ENCODE peak calls at places on chromosome 19, in seven cellular contexts. One of them, this sample, is unnamed.
A peak's percentile ranks its signal among the peaks of the same experiment; 100 is the strongest.

GRCh38 chr19:35509018-35509652 is 4.3 kb downstream of the DMKN start:
- DNase-seq in stomach: peak; percentile 71
- DNase-seq in CD4-positive, alpha-beta memory T cell: peak; percentile 31
- DNase-seq in neural progenitor cell: peak; percentile 62
- DNase-seq in GM23338: peak; percentile 78
- DNase-seq in CD8-positive, alpha-beta memory T cell: peak; percentile 28
- DNase-seq in dorsolateral prefrontal cortex: no peak
- DNase-seq in this sample: peak; percentile 11

GRCh38 chr19:53903055-53903680 is 5.9 kb upstream of the CACNG7 start:
- DNase-seq in CD8-positive, alpha-beta memory T cell: peak; percentile 48
- DNase-seq in CD4-positive, alpha-beta memory T cell: peak; percentile 57
- DNase-seq in neural progenitor cell: peak; percentile 92
- DNase-seq in stomach: no peak
- DNase-seq in GM23338: peak; percentile 97
- DNase-seq in dorsolateral prefrontal cortex: no peak
- DNase-seq in this sample: no peak

GRCh38 chr19:33435706-33436359 is 62.3 kb downstream of the CEBPG start:
- DNase-seq in CD8-positive, alpha-beta memory T cell: no peak
- DNase-seq in GM23338: no peak
- DNase-seq in stomach: no peak
- DNase-seq in neural progenitor cell: no peak
- DNase-seq in dorsolateral prefrontal cortex: no peak
- DNase-seq in CD4-positive, alpha-beta memory T cell: no peak
- DNase-seq in this sample: no peak

GRCh38 chr19:1893791-1894190 is 8.5 kb upstream of the ABHD17A start:
- DNase-seq in stomach: no peak
- DNase-seq in GM23338: peak; percentile 60
- DNase-seq in neural progenitor cell: peak; percentile 31
- DNase-seq in CD8-positive, alpha-beta memory T cell: no peak
- DNase-seq in dorsolateral prefrontal cortex: no peak
- DNase-seq in CD4-positive, alpha-beta memory T cell: no peak
- DNase-seq in this sample: no peak

GRCh38 chr19:37389234-37389633 is 18.3 kb downstream of the ZNF527 start:
- DNase-seq in neural progenitor cell: no peak
- DNase-seq in GM23338: no peak
- DNase-seq in dorsolateral prefrontal cortex: no peak
- DNase-seq in stomach: no peak
- DNase-seq in CD8-positive, alpha-beta memory T cell: no peak
- DNase-seq in CD4-positive, alpha-beta memory T cell: no peak
- DNase-seq in this sample: no peak

GRCh38 chr19:2537544-2537943 is 61.6 kb downstream of the GADD45B start:
- DNase-seq in CD4-positive, alpha-beta memory T cell: no peak
- DNase-seq in stomach: no peak
- DNase-seq in dorsolateral prefrontal cortex: no peak
- DNase-seq in CD8-positive, alpha-beta memory T cell: no peak
- DNase-seq in GM23338: no peak
- DNase-seq in neural progenitor cell: no peak
- DNase-seq in this sample: no peak

GRCh38 chr19:41696402-41697197 is 8.5 kb upstream of the CEACAM7 start:
- DNase-seq in dorsolateral prefrontal cortex: no peak
- DNase-seq in GM23338: peak; percentile 60
- DNase-seq in stomach: peak; percentile 24
- DNase-seq in CD8-positive, alpha-beta memory T cell: no peak
- DNase-seq in CD4-positive, alpha-beta memory T cell: no peak
- DNase-seq in neural progenitor cell: no peak
- DNase-seq in this sample: peak; percentile 5

GRCh38 chr19:1526979-1527649 is 3.2 kb downstream of the PLK5 start:
- DNase-seq in stomach: no peak
- DNase-seq in neural progenitor cell: no peak
- DNase-seq in CD4-positive, alpha-beta memory T cell: no peak
- DNase-seq in dorsolateral prefrontal cortex: no peak
- DNase-seq in CD8-positive, alpha-beta memory T cell: no peak
- DNase-seq in GM23338: no peak
- DNase-seq in this sample: no peak

GRCh38 chr19:5801796-5802616 is 2.9 kb upstream of the NRTN start:
- DNase-seq in dorsolateral prefrontal cortex: no peak
- DNase-seq in GM23338: peak; percentile 97
- DNase-seq in CD4-positive, alpha-beta memory T cell: no peak
- DNase-seq in CD8-positive, alpha-beta memory T cell: no peak
- DNase-seq in stomach: no peak
- DNase-seq in neural progenitor cell: peak; percentile 91
- DNase-seq in this sample: no peak

GRCh38 chr19:29690842-29691241 is 24.2 kb downstream of the C19orf12 start:
- DNase-seq in CD4-positive, alpha-beta memory T cell: peak; percentile 67
- DNase-seq in GM23338: peak; percentile 83
- DNase-seq in CD8-positive, alpha-beta memory T cell: peak; percentile 64
- DNase-seq in neural progenitor cell: peak; percentile 37
- DNase-seq in stomach: no peak
- DNase-seq in dorsolateral prefrontal cortex: no peak
- DNase-seq in this sample: peak; percentile 69

GRCh38 chr19:39963860-39964259 is 7.1 kb upstream of the PSMC4 start:
- DNase-seq in GM23338: no peak
- DNase-seq in dorsolateral prefrontal cortex: no peak
- DNase-seq in neural progenitor cell: no peak
- DNase-seq in stomach: peak; percentile 20
- DNase-seq in CD4-positive, alpha-beta memory T cell: no peak
- DNase-seq in CD8-positive, alpha-beta memory T cell: no peak
- DNase-seq in this sample: no peak

GRCh38 chr19:38090561-38090960 is 133.5 kb downstream of the DPF1 start:
- DNase-seq in stomach: no peak
- DNase-seq in neural progenitor cell: no peak
- DNase-seq in GM23338: no peak
- DNase-seq in CD4-positive, alpha-beta memory T cell: no peak
- DNase-seq in CD8-positive, alpha-beta memory T cell: no peak
- DNase-seq in dorsolateral prefrontal cortex: peak; percentile 52
- DNase-seq in this sample: no peak

GRCh38 chr19:776549-776948 is 20.7 kb upstream of the PTBP1 start:
- DNase-seq in dorsolateral prefrontal cortex: no peak
- DNase-seq in GM23338: no peak
- DNase-seq in CD4-positive, alpha-beta memory T cell: no peak
- DNase-seq in neural progenitor cell: no peak
- DNase-seq in stomach: no peak
- DNase-seq in CD8-positive, alpha-beta memory T cell: no peak
- DNase-seq in this sample: no peak

GRCh38 chr19:12864721-12865715 is 16.2 kb downstream of the DNASE2 start:
- DNase-seq in CD4-positive, alpha-beta memory T cell: no peak
- DNase-seq in stomach: peak; percentile 55
- DNase-seq in neural progenitor cell: no peak
- DNase-seq in dorsolateral prefrontal cortex: no peak
- DNase-seq in GM23338: no peak
- DNase-seq in CD8-positive, alpha-beta memory T cell: no peak
- DNase-seq in this sample: no peak

GRCh38 chr19:6712692-6713670 is 7.5 kb downstream of the C3 start:
- DNase-seq in GM23338: no peak
- DNase-seq in stomach: no peak
- DNase-seq in dorsolateral prefrontal cortex: no peak
- DNase-seq in CD8-positive, alpha-beta memory T cell: no peak
- DNase-seq in neural progenitor cell: no peak
- DNase-seq in CD4-positive, alpha-beta memory T cell: no peak
- DNase-seq in this sample: no peak

GRCh38 chr19:13270514-13271105 is 120.4 kb downstream of the IER2 start:
- DNase-seq in neural progenitor cell: no peak
- DNase-seq in stomach: no peak
- DNase-seq in GM23338: no peak
- DNase-seq in dorsolateral prefrontal cortex: no peak
- DNase-seq in CD4-positive, alpha-beta memory T cell: no peak
- DNase-seq in CD8-positive, alpha-beta memory T cell: no peak
- DNase-seq in this sample: no peak

GRCh38 chr19:6740589-6741348 is 1.3 kb downstream of the TRIP10 start:
- DNase-seq in GM23338: peak; percentile 86
- DNase-seq in stomach: peak; percentile 45
- DNase-seq in CD4-positive, alpha-beta memory T cell: no peak
- DNase-seq in dorsolateral prefrontal cortex: no peak
- DNase-seq in neural progenitor cell: peak; percentile 89
- DNase-seq in CD8-positive, alpha-beta memory T cell: no peak
- DNase-seq in this sample: no peak

GRCh38 chr19:48290341-48290922 is 20.6 kb downstream of the ZNF114 start:
- DNase-seq in CD4-positive, alpha-beta memory T cell: no peak
- DNase-seq in GM23338: peak; percentile 90
- DNase-seq in stomach: no peak
- DNase-seq in dorsolateral prefrontal cortex: no peak
- DNase-seq in neural progenitor cell: peak; percentile 80
- DNase-seq in CD8-positive, alpha-beta memory T cell: no peak
- DNase-seq in this sample: no peak

GRCh38 chr19:17441241-17442135 is 7.0 kb downstream of the TMEM221 start:
- DNase-seq in stomach: no peak
- DNase-seq in dorsolateral prefrontal cortex: no peak
- DNase-seq in GM23338: peak; percentile 75
- DNase-seq in neural progenitor cell: peak; percentile 56
- DNase-seq in CD4-positive, alpha-beta memory T cell: no peak
- DNase-seq in CD8-positive, alpha-beta memory T cell: peak; percentile 35
- DNase-seq in this sample: peak; percentile 26

GRCh38 chr19:43624933-43625332 is 5.5 kb upstream of the ZNF428 start:
- DNase-seq in neural progenitor cell: peak; percentile 86
- DNase-seq in dorsolateral prefrontal cortex: no peak
- DNase-seq in CD4-positive, alpha-beta memory T cell: peak; percentile 82
- DNase-seq in CD8-positive, alpha-beta memory T cell: peak; percentile 77
- DNase-seq in GM23338: peak; percentile 97
- DNase-seq in stomach: peak; percentile 70
- DNase-seq in this sample: peak; percentile 77

GRCh38 chr19:58181902-58182576 is 822 bp upstream of the ZNF274 start:
- DNase-seq in GM23338: peak; percentile 82
- DNase-seq in neural progenitor cell: peak; percentile 47
- DNase-seq in CD4-positive, alpha-beta memory T cell: peak; percentile 45
- DNase-seq in dorsolateral prefrontal cortex: no peak
- DNase-seq in stomach: peak; percentile 27
- DNase-seq in CD8-positive, alpha-beta memory T cell: peak; percentile 52
- DNase-seq in this sample: peak; percentile 74

GRCh38 chr19:7637374-7638256 is 705 bp downstream of the STXBP2 start:
- DNase-seq in dorsolateral prefrontal cortex: no peak
- DNase-seq in neural progenitor cell: peak; percentile 36
- DNase-seq in CD4-positive, alpha-beta memory T cell: peak; percentile 23
- DNase-seq in stomach: peak; percentile 73
- DNase-seq in CD8-positive, alpha-beta memory T cell: no peak
- DNase-seq in GM23338: no peak
- DNase-seq in this sample: no peak

GRCh38 chr19:2791876-2792275 is 6.6 kb downstream of the THOP1 start:
- DNase-seq in CD8-positive, alpha-beta memory T cell: no peak
- DNase-seq in neural progenitor cell: no peak
- DNase-seq in dorsolateral prefrontal cortex: no peak
- DNase-seq in stomach: no peak
- DNase-seq in CD4-positive, alpha-beta memory T cell: no peak
- DNase-seq in GM23338: no peak
- DNase-seq in this sample: no peak

GRCh38 chr19:50932690-50933083 is 20.2 kb downstream of the KLK5 start:
- DNase-seq in CD4-positive, alpha-beta memory T cell: no peak
- DNase-seq in GM23338: no peak
- DNase-seq in stomach: no peak
- DNase-seq in CD8-positive, alpha-beta memory T cell: no peak
- DNase-seq in neural progenitor cell: no peak
- DNase-seq in dorsolateral prefrontal cortex: no peak
- DNase-seq in this sample: no peak
- H3K27ac ChIP-seq in CD4-positive, alpha-beta memory T cell: no peak overlapping the region
- H3K27ac ChIP-seq in GM23338: no peak overlapping the region
- H3K27ac ChIP-seq in stomach: no peak overlapping the region
- H3K27ac ChIP-seq in CD8-positive, alpha-beta memory T cell: no peak overlapping the region
- H3K27ac ChIP-seq in neural progenitor cell: no peak overlapping the region
- H3K27ac ChIP-seq in dorsolateral prefrontal cortex: no peak overlapping the region
- H3K27ac ChIP-seq in this sample: no peak overlapping the region

GRCh38 chr19:19343016-19343362 is 22.4 kb downstream of the MAU2 start:
- DNase-seq in GM23338: no peak
- DNase-seq in neural progenitor cell: no peak
- DNase-seq in dorsolateral prefrontal cortex: no peak
- DNase-seq in stomach: no peak
- DNase-seq in CD8-positive, alpha-beta memory T cell: no peak
- DNase-seq in CD4-positive, alpha-beta memory T cell: no peak
- DNase-seq in this sample: no peak

GRCh38 chr19:19347401-19347800 is 26.8 kb downstream of the MAU2 start:
- DNase-seq in dorsolateral prefrontal cortex: no peak
- DNase-seq in GM23338: no peak
- DNase-seq in CD8-positive, alpha-beta memory T cell: no peak
- DNase-seq in neural progenitor cell: no peak
- DNase-seq in stomach: no peak
- DNase-seq in CD4-positive, alpha-beta memory T cell: no peak
- DNase-seq in this sample: no peak

GRCh38 chr19:19345970-19346369 is 25.3 kb downstream of the MAU2 start:
- DNase-seq in GM23338: no peak
- DNase-seq in CD4-positive, alpha-beta memory T cell: no peak
- DNase-seq in neural progenitor cell: no peak
- DNase-seq in CD8-positive, alpha-beta memory T cell: no peak
- DNase-seq in stomach: no peak
- DNase-seq in dorsolateral prefrontal cortex: no peak
- DNase-seq in this sample: no peak

GRCh38 chr19:19343762-19344161 is 23.1 kb downstream of the MAU2 start:
- DNase-seq in CD8-positive, alpha-beta memory T cell: no peak
- DNase-seq in CD4-positive, alpha-beta memory T cell: no peak
- DNase-seq in stomach: no peak
- DNase-seq in GM23338: no peak
- DNase-seq in neural progenitor cell: no peak
- DNase-seq in dorsolateral prefrontal cortex: no peak
- DNase-seq in this sample: no peak

DNA sequence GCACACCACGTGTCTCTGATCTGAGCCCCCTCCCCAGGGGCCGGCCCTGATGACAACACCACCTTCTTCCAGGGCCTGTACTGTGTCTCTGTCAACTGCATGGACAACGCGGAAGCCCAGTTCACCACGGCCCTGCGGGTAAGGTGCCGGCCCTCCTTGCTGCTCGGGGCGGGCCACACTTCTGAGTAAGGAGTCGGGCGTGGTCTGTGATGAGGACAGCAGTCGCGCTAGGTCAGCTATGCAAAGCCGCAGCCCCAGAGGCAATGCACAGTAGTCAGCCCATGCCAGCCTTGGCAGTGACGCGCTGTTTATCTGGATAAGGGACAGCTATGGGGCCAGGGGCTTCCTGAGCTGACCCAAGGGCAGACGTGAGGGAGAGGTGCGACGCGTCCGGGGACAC is 24.6 kb downstream of the MAU2 start:
- DNase-seq in dorsolateral prefrontal cortex: no peak
- DNase-seq in stomach: no peak
- DNase-seq in CD4-positive, alpha-beta memory T cell: no peak
- DNase-seq in CD8-positive, alpha-beta memory T cell: no peak
- DNase-seq in GM23338: no peak
- DNase-seq in neural progenitor cell: no peak
- DNase-seq in this sample: no peak
- H3K27ac ChIP-seq in dorsolateral prefrontal cortex: no peak overlapping the region
- H3K27ac ChIP-seq in stomach: no peak overlapping the region
- H3K27ac ChIP-seq in CD4-positive, alpha-beta memory T cell: no peak overlapping the region
- H3K27ac ChIP-seq in CD8-positive, alpha-beta memory T cell: no peak overlapping the region
- H3K27ac ChIP-seq in GM23338: no peak overlapping the region
- H3K27ac ChIP-seq in neural progenitor cell: no peak overlapping the region
- H3K27ac ChIP-seq in this sample: no peak overlapping the region

GRCh38 chr19:11125994-11126685 is 29.4 kb downstream of the SPC24 start:
- DNase-seq in neural progenitor cell: peak; percentile 83
- DNase-seq in CD4-positive, alpha-beta memory T cell: peak; percentile 65
- DNase-seq in GM23338: peak; percentile 92
- DNase-seq in stomach: peak; percentile 84
- DNase-seq in dorsolateral prefrontal cortex: peak; percentile 80
- DNase-seq in CD8-positive, alpha-beta memory T cell: peak; percentile 53
- DNase-seq in this sample: peak; percentile 65
- H3K27ac ChIP-seq in neural progenitor cell: no peak overlapping the region
- H3K27ac ChIP-seq in CD4-positive, alpha-beta memory T cell: no peak overlapping the region
- H3K27ac ChIP-seq in GM23338: peak overlapping the region; percentile 89
- H3K27ac ChIP-seq in stomach: peak overlapping the region; percentile 43
- H3K27ac ChIP-seq in dorsolateral prefrontal cortex: peak overlapping the region; percentile 47
- H3K27ac ChIP-seq in CD8-positive, alpha-beta memory T cell: no peak overlapping the region
- H3K27ac ChIP-seq in this sample: no peak overlapping the region

DNA sequence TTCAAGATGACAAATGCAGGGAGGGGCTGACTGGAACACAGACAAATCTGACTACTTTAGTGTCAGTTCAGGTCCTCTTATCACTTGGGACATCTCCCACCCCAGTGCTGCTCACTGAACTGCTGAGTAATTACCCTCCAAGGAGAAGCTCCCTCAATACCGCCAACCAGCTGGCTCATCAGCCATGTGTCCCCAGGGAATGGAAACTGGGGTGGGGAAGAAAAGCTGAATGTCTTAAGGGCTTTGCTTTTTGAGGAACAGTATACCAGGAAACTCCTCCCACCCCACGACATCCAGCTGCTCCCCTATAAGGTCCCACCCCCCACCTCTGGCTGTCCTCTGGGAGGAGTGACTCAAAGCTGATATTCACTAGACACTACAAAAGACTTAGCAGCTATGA is 2.0 kb downstream of the ZNF823 start:
- DNase-seq in stomach: no peak
- DNase-seq in CD4-positive, alpha-beta memory T cell: no peak
- DNase-seq in dorsolateral prefrontal cortex: no peak
- DNase-seq in neural progenitor cell: no peak
- DNase-seq in CD8-positive, alpha-beta memory T cell: no peak
- DNase-seq in GM23338: peak; percentile 3
- DNase-seq in this sample: no peak
- H3K27ac ChIP-seq in stomach: no peak overlapping the region
- H3K27ac ChIP-seq in CD4-positive, alpha-beta memory T cell: no peak overlapping the region
- H3K27ac ChIP-seq in dorsolateral prefrontal cortex: no peak overlapping the region
- H3K27ac ChIP-seq in neural progenitor cell: no peak overlapping the region
- H3K27ac ChIP-seq in CD8-positive, alpha-beta memory T cell: no peak overlapping the region
- H3K27ac ChIP-seq in GM23338: no peak overlapping the region
- H3K27ac ChIP-seq in this sample: no peak overlapping the region